ENCODE peak calls at places on chromosomes 2 and 18, in six cellular contexts. C is cardiac muscle cell, P is adipocyte, U is ovary, V is neural progenitor cell, D is adrenal gland. K is an unnamed sample.

GRCh38 chr2:169892951-169893350 is 65.7 kb downstream of the UBR3 start:
- DNase-seq in U (no peak), P (peak; percentile 21), C (no peak), D (no peak), V (no peak), K (no peak)

GRCh38 chr18:77070627-77071026 is 62.0 kb downstream of the MBP start:
- DNase-seq in D (no peak), V (no peak), U (no peak), P (no peak), C (no peak), K (no peak)

GRCh38 chr18:48920408-48921038 is 30.2 kb downstream of the SMAD7 start:
- DNase-seq in P (no peak), V (peak; percentile 12), C (no peak), D (no peak), U (peak; percentile 15), K (no peak)

GRCh38 chr2:156326488-156326887 is 6.0 kb downstream of the NR4A2 start:
- DNase-seq in P (no peak), C (no peak), D (no peak), U (no peak), V (no peak), K (no peak)

GRCh38 chr18:47754311-47755101 is 176.0 kb downstream of the SMAD2 start:
- DNase-seq in P (peak; percentile 27), C (peak; percentile 64), D (peak; percentile 27), V (peak; percentile 83), U (no peak), K (no peak)

GRCh38 chr2:233857511-233858118 is 3.3 kb upstream of the HJURP start:
- DNase-seq in C (peak; percentile 41), U (no peak), D (no peak), V (peak; percentile 35), P (peak; percentile 23), K (no peak)

GRCh38 chr18:3248670-3249359 is 1.2 kb downstream of the MYL12A start:
- DNase-seq in U (no peak), V (peak; percentile 31), P (peak; percentile 76), D (no peak), C (no peak), K (no peak)

GRCh38 chr2:19857806-19858205 is 44.0 kb downstream of the TTC32 start:
- DNase-seq in D (no peak), P (no peak), U (no peak), C (no peak), V (no peak), K (no peak)

GRCh38 chr2:112621792-112622527 is 23.8 kb upstream of the SLC20A1 start:
- DNase-seq in D (no peak), U (no peak), P (peak; percentile 42), C (no peak), V (peak; percentile 12), K (no peak)

GRCh38 chr18:25147878-25148488 is 204.0 kb downstream of the ZNF521 start:
- DNase-seq in P (no peak), C (no peak), U (no peak), V (no peak), D (no peak), K (no peak)

GRCh38 chr18:51447351-51447896 is 249.9 kb upstream of the MEX3C start:
- DNase-seq in V (no peak), C (peak; percentile 35), U (no peak), D (peak; percentile 33), P (no peak), K (peak; percentile 40)

GRCh38 chr2:108855194-108855593 is 68.6 kb downstream of the CCDC138 start:
- DNase-seq in U (no peak), P (peak; percentile 52), C (no peak), D (no peak), V (no peak), K (no peak)

GRCh38 chr2:58194451-58194850 is 46.7 kb downstream of the FANCL start:
- DNase-seq in V (no peak), U (no peak), C (peak; percentile 31), P (no peak), D (no peak), K (no peak)

GRCh38 chr18:3451166-3451988 is 1.4 kb downstream of the TGIF1 start:
- DNase-seq in U (peak; percentile 94), C (peak; percentile 88), V (peak; percentile 96), P (peak; percentile 96), D (peak; percentile 95), K (peak; percentile 96)

GRCh38 chr18:57621252-57621607 is 406 bp downstream of the NARS1 start:
- DNase-seq in C (peak; percentile 36), U (no peak), D (no peak), V (no peak), P (peak; percentile 61), K (no peak)

GRCh38 chr2:62016957-62017356 is 111.5 kb downstream of the COMMD1 start:
- DNase-seq in C (no peak), D (no peak), U (no peak), P (no peak), V (no peak), K (no peak)

GRCh38 chr2:240227538-240228428 is 87.3 kb upstream of the OTOS start:
- DNase-seq in C (no peak), P (no peak), U (no peak), D (peak; percentile 11), V (no peak), K (no peak)

DNA sequence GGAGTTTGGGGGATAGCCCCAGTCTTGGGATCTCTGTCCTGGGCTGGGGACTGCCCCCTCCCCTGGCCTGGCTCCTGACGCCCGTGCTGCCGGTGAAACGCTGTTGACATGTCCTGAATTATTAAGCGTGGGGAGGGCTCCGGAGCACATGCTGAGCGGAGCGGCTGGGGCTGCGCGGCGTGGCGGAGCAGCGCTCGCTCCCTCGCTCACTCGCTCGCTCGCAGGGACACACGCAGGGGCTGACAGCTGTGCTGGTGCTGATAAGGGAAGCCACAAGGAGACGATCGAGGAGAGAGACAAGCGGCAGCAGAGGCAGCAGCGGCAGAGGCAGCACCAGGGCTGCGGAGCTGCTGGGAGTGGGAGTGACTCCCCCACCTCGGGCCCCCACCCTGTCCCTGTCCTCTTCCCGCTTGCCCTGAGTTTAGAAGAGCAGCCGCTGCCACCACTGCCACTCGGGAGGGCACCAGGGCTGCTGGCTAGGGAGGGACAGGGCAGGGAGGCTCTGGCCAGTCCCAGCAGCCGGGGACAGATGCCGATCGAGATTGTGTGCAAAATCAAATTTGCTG is at the start of gene ASIC4:
- DNase-seq in V (peak; percentile 67), U (no peak), P (peak; percentile 25), C (peak; percentile 62), D (no peak), K (no peak)
- H3K9me3 ChIP-seq in V (no peaks in the 10 kb centered on the region), U (no peaks in the 10 kb centered on the region), P (no peaks in the 10 kb centered on the region), C (no peaks in the 10 kb centered on the region), D (no peaks in the 10 kb centered on the region), K (no peaks in the 10 kb centered on the region)

GRCh38 chr18:58908006-58908405 is 43.3 kb downstream of the ZNF532 start:
- DNase-seq in U (no peak), P (no peak), D (no peak), V (no peak), C (no peak), K (no peak)

GRCh38 chr18:58915006-58915799 is 50.5 kb downstream of the ZNF532 start:
- DNase-seq in U (no peak), C (no peak), D (no peak), V (no peak), P (no peak), K (no peak)

GRCh38 chr18:58911241-58911640 is 46.6 kb downstream of the ZNF532 start:
- DNase-seq in U (no peak), D (no peak), V (no peak), P (peak; percentile 64), C (no peak), K (no peak)

GRCh38 chr18:58909521-58909920 is 44.8 kb downstream of the ZNF532 start:
- DNase-seq in D (no peak), U (no peak), V (no peak), P (no peak), C (no peak), K (no peak)

DNA sequence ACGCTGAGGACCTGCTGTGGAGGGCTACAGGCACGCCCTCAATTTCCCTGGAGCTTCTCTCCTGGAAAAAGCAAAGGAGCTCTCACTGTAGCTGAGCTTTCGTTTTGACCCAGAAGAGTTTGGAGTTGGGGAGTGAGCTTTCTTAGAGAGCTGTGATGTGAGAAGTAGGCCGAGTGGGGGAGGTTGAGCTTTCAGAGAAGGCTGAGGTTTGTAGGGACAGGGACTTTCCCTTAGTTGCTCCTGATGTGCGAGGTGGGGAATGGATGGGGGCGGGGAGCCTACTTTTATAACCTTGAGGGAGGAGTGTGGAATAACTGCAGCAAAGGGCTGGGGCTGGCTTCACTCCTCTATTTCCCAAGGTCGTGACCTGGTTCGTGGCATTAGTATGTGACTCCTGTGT is 47.1 kb downstream of the ZNF532 start:
- DNase-seq in C (peak; percentile 35), P (peak; percentile 48), D (peak; percentile 40), U (no peak), V (no peak), K (no peak)
- H3K4me1 ChIP-seq in C (peaks cover 32% of the 10 kb centered on the region), P (peaks cover 25% of the 10 kb centered on the region), D (peaks cover 25% of the 10 kb centered on the region), U (peaks cover 19% of the 10 kb centered on the region), V (peaks cover 52% of the 10 kb centered on the region), K (peaks cover 71% of the 10 kb centered on the region)

GRCh38 chr2:11830708-11831301 is 84.4 kb downstream of the LPIN1 start:
- DNase-seq in V (no peak), P (no peak), U (no peak), D (no peak), C (no peak), K (no peak)
- H3K4me3 ChIP-seq in V (no peak overlapping the region), P (peak overlapping the region; percentile 73), U (peak overlapping the region; percentile 19), D (no peak overlapping the region), C (no peak overlapping the region), K (peak overlapping the region; percentile 39)

GRCh38 chr2:204840504-204840903 is 295.2 kb downstream of the PARD3B start:
- DNase-seq in D (no peak), V (no peak), U (no peak), P (no peak), C (no peak), K (no peak)
- H3K9me3 ChIP-seq in D (no peaks in the 10 kb centered on the region), V (no peaks in the 10 kb centered on the region), U (no peaks in the 10 kb centered on the region), P (no peaks in the 10 kb centered on the region), C (no peaks in the 10 kb centered on the region), K (no peaks in the 10 kb centered on the region)

GRCh38 chr18:9177047-9177446 is 40.5 kb downstream of the ANKRD12 start:
- DNase-seq in V (no peak), C (peak; percentile 34), P (no peak), U (no peak), D (no peak), K (no peak)

GRCh38 chr18:9178557-9178956 is 42.0 kb downstream of the ANKRD12 start:
- DNase-seq in C (no peak), U (no peak), D (no peak), P (no peak), V (no peak), K (no peak)

GRCh38 chr18:9175115-9175514 is 38.5 kb downstream of the ANKRD12 start:
- DNase-seq in C (no peak), U (no peak), D (no peak), V (no peak), P (no peak), K (no peak)

GRCh38 chr18:9174302-9174701 is 37.7 kb downstream of the ANKRD12 start:
- DNase-seq in V (no peak), D (no peak), U (no peak), C (no peak), P (no peak), K (no peak)

DNA sequence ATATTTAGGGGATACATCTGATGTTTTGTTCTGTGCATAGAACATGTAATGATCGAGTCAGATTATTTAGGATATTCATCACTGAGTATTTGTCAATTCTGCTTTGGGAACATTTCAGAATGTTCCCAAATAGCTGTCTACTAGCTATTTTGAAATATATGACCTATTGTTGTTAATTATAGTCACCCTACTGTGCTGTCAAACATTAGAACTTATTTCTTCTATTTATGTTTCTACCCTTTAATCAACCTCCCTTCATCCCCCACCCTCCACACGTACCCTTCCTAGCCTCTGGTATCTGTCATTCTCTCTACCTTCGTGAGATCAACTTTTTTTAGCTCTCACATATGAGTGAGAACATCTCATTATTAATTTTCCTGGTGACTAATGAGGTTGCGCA is 40.9 kb downstream of the ANKRD12 start:
- DNase-seq in D (no peak), C (no peak), U (no peak), P (no peak), V (no peak), K (no peak)
- H3K4me1 ChIP-seq in D (no peaks in the 10 kb centered on the region), C (no peaks in the 10 kb centered on the region), U (peaks cover 1% of the 10 kb centered on the region), P (peaks cover 42% of the 10 kb centered on the region), V (no peaks in the 10 kb centered on the region), K (peaks cover 38% of the 10 kb centered on the region)

K was measured in psoas muscle.